ENCODE peak calls at places on chromosome 11, in nine cellular contexts. U is fibroblast of lung; T is sigmoid colon; X is spleen; V is lower lobe of right lung; S is CD4-positive, CD25-positive, alpha-beta regulatory T cell; Q is ovary; G is heart left ventricle; E is IMR-90. B is an unnamed sample.

GRCh38 chr11:65651589-65652510 is 10.9 kb downstream of the RELA start:
- DNase-seq in U (peak; percentile 83), T (peak; percentile 85), X (peak; percentile 88), V (peak; percentile 75), S (no peak), Q (peak; percentile 57), G (peak; percentile 31), E (peak; percentile 38), B (no peak)

GRCh38 chr11:10455637-10456487 is 798 bp downstream of the AMPD3 start:
- DNase-seq in U (peak; percentile 59), T (peak; percentile 80), X (peak; percentile 93), V (peak; percentile 67), S (peak; percentile 40), Q (peak; percentile 57), G (peak; percentile 29), E (peak; percentile 90), B (no peak)

GRCh38 chr11:111759778-111760407 is 6.3 kb downstream of the PPP2R1B start:
- DNase-seq in U (no peak), T (no peak), X (no peak), V (no peak), S (no peak), Q (no peak), G (no peak), E (no peak), B (no peak)

GRCh38 chr11:12003329-12003728 is 5.1 kb downstream of the DKK3 start:
- DNase-seq in U (no peak), T (no peak), X (no peak), V (no peak), S (no peak), Q (no peak), G (no peak), E (no peak), B (no peak)

GRCh38 chr11:63681208-63682044 is at the start of gene RTN3:
- DNase-seq in U (peak; percentile 98), T (peak; percentile 98), X (peak; percentile 100), V (peak; percentile 99), S (peak; percentile 98), Q (peak; percentile 98), G (peak; percentile 96), E (peak; percentile 98), B (peak; percentile 98)

GRCh38 chr11:108237058-108237481 is 14.2 kb downstream of the ATM start:
- DNase-seq in U (no peak), T (no peak), X (no peak), V (no peak), S (no peak), Q (no peak), G (no peak), E (no peak), B (no peak)

GRCh38 chr11:10050561-10050960 is 243.5 kb downstream of the SBF2 start:
- DNase-seq in U (no peak), T (no peak), X (no peak), V (no peak), S (no peak), Q (no peak), G (no peak), E (peak; percentile 59), B (no peak)

GRCh38 chr11:64088159-64089026 is 52.7 kb downstream of the FLRT1 start:
- DNase-seq in U (no peak), T (no peak), X (no peak), V (no peak), S (no peak), Q (no peak), G (no peak), E (no peak), B (no peak)

GRCh38 chr11:13465909-13466371 is 2.9 kb upstream of the BTBD10 start:
- DNase-seq in U (peak; percentile 64), T (no peak), X (no peak), V (no peak), S (no peak), Q (no peak), G (no peak), E (peak; percentile 55), B (no peak)

GRCh38 chr11:2390871-2391662 is 9.5 kb upstream of the TSSC4 start:
- DNase-seq in U (peak; percentile 85), T (peak; percentile 95), X (no peak), V (no peak), S (no peak), Q (peak; percentile 74), G (no peak), E (peak; percentile 78), B (peak; percentile 81)

GRCh38 chr11:75024764-75025211 is 36.1 kb downstream of the NEU3 start:
- DNase-seq in U (peak; percentile 28), T (no peak), X (no peak), V (no peak), S (no peak), Q (no peak), G (no peak), E (no peak), B (no peak)

GRCh38 chr11:44627911-44628729 is 62.7 kb downstream of the CD82 start:
- DNase-seq in U (peak; percentile 78), T (peak; percentile 95), X (peak; percentile 72), V (peak; percentile 70), S (no peak), Q (peak; percentile 68), G (peak; percentile 85), E (peak; percentile 49), B (peak; percentile 84)

GRCh38 chr11:120185678-120186407 is 25.0 kb upstream of the OAF start:
- DNase-seq in U (no peak), T (peak; percentile 60), X (peak; percentile 45), V (no peak), S (no peak), Q (peak; percentile 54), G (peak; percentile 82), E (no peak), B (no peak)

GRCh38 chr11:45765836-45766235 is 39.1 kb upstream of the SLC35C1 start:
- DNase-seq in U (no peak), T (no peak), X (no peak), V (no peak), S (no peak), Q (no peak), G (no peak), E (no peak), B (no peak)

GRCh38 chr11:14249121-14249963 is 109.6 kb downstream of the RRAS2 start:
- DNase-seq in U (peak; percentile 70), T (peak; percentile 78), X (peak; percentile 86), V (peak; percentile 56), S (peak; percentile 52), Q (peak; percentile 75), G (peak; percentile 37), E (peak; percentile 53), B (peak; percentile 64)

GRCh38 chr11:1751999-1752906 is 1.9 kb upstream of the IFITM10 start:
- DNase-seq in U (no peak), T (no peak), X (peak; percentile 80), V (peak; percentile 46), S (no peak), Q (no peak), G (no peak), E (no peak), B (peak; percentile 57)

DNA sequence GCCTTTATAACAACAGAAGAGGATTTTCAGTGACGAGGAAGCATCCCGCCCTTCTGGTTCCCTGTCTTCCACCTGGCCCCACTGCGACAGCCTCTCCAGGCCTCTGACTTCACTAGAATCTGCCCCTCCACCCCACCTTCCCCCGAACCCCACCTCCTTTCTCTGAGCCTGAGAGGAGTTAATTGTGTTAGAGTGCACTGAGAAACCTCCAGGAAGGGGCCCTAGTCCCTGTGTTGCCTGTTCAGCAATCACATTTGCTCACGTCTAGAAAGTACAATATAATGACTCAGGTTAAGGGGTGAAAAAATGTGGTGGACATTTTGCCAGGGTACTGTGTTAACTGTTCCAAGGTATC is 38.8 kb downstream of the PTPRJ start:
- DNase-seq in U (no peak), T (no peak), X (no peak), V (no peak), S (no peak), Q (no peak), G (no peak), E (no peak), B (no peak)
- H3K4me1 ChIP-seq in U (peaks cover 2% of the 10 kb centered on the region), T (peaks cover 6% of the 10 kb centered on the region), X (peaks cover 49% of the 10 kb centered on the region), V (peaks cover 61% of the 10 kb centered on the region), S (peaks cover 68% of the 10 kb centered on the region), Q (no peaks in the 10 kb centered on the region), G (no peaks in the 10 kb centered on the region), E (peaks cover 20% of the 10 kb centered on the region), B (no peaks in the 10 kb centered on the region)

DNA sequence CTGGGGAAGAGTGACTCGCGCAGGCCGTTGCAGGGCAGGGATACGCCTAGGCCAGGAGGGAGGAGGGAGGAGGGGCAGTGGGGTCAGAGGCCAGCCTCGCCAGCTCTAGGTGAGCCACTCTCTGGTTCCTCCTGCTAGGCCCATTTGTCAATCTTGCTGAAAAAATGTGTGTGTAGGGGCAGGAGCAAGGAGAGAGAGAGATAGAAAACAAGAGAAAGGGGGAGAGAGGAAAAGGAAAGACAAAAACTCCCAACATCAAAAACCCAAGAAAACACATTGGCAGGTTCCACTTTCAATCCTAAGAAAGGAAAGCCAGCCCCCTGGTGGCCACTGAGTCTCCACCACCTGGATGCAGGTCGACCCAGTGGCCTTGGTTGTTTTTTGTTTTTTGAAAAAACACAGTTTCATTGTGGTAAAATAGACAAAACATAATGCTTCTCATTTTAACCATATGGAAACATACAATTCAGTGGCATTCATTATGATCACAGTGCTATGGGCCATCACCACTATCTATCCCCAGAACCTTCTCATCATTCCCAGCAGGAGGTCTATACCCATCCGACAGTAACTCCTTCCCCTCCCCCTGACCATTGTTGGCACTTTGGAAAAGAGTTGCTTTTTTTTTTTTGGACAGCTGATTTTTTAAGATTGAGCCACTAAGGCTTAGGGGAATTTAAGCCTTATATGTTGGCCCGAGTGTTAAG is 10.9 kb downstream of the OMP start:
- DNase-seq in U (peak; percentile 54), T (no peak), X (no peak), V (no peak), S (no peak), Q (peak; percentile 65), G (no peak), E (peak; percentile 38), B (no peak)
- H3K27me3 ChIP-seq in U (no peaks in the 10 kb centered on the region), T (no peaks in the 10 kb centered on the region), X (no peaks in the 10 kb centered on the region), V (no peaks in the 10 kb centered on the region), S (no peaks in the 10 kb centered on the region), Q (no peaks in the 10 kb centered on the region), G (no peaks in the 10 kb centered on the region), E (no peaks in the 10 kb centered on the region), B (no peaks in the 10 kb centered on the region)

DNA sequence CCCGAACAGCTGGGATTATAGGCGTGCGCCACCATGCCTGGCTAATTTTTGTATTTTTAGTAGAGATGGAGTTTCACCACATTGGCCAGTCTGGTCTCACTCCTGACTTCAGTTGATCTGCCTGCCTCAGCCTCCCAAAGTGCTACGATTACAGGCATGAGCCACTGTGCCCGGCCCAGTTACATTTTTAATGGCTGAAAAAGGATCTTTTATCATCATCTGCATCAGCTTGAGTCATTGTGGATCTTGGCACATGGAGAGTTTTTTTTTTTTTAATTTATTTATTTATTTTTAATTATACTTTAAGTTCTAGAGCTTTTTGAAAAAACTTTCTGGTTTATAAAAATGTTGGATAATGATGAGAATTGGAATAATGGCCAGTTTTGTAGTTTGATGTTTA is 8.6 kb downstream of the IGHMBP2 start:
- DNase-seq in U (peak; percentile 47), T (no peak), X (no peak), V (no peak), S (no peak), Q (no peak), G (no peak), E (peak; percentile 34), B (no peak)
- H3K27ac ChIP-seq in U (no peak overlapping the region), T (no peak overlapping the region), X (no peak overlapping the region), V (no peak overlapping the region), S (no peak overlapping the region), Q (no peak overlapping the region), G (no peak overlapping the region), E (no peak overlapping the region), B (no peak overlapping the region)

DNA sequence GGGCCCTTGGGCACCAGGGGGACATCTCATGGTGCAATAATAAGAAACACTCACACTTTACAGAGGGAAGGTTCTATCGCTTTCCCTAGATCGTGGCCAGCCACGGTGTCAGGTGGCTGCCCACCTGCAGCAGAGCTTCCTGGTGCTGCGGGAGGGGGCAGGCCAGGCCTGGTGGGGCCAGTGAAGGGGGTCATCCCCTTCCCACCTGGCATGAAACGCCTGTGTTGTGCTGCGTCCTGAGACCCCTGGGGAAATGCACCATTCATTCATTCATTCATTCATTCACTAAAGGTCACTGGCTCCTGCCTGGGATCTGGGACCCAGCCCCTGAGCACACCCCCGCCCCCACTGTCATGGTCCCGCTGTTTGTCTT is 394 bp upstream of the RHOD start:
- DNase-seq in U (no peak), T (no peak), X (no peak), V (no peak), S (no peak), Q (no peak), G (no peak), E (no peak), B (no peak)
- H3K4me1 ChIP-seq in U (peaks cover 7% of the 10 kb centered on the region), T (peaks cover 16% of the 10 kb centered on the region), X (peaks cover 8% of the 10 kb centered on the region), V (peaks cover 30% of the 10 kb centered on the region), S (peaks cover 13% of the 10 kb centered on the region), Q (peaks cover 4% of the 10 kb centered on the region), G (peaks cover 39% of the 10 kb centered on the region), E (peaks cover 22% of the 10 kb centered on the region), B (no peaks in the 10 kb centered on the region)